ENCODE peak calls at places on chromosomes 4 and X, in nine cellular contexts. F, H, R, P, X, M, W, J and G are unnamed samples.
A peak's percentile ranks its signal among the peaks of the same experiment; 100 is the strongest.

GRCh38 chr4:185464184-185464583 is 7.3 kb downstream of the CCDC110 start:
- DNase-seq in F (no peak), H (no peak), R (peak; percentile 51), P (no peak), X (no peak), M (peak; percentile 58), W (peak; percentile 28), J (no peak), G (no peak)

GRCh38 chr4:188042191-188042590 is 46.6 kb downstream of the ZFP42 start:
- DNase-seq in F (no peak), H (no peak), R (no peak), P (no peak), X (no peak), M (no peak), W (no peak), J (no peak), G (no peak)

GRCh38 chr4:116427666-116428065 is 657.7 kb downstream of the TRAM1L1 start:
- DNase-seq in F (no peak), H (no peak), R (no peak), P (no peak), X (no peak), M (no peak), W (no peak), J (no peak), G (no peak)

GRCh38 chrX:45598841-45599240 is 398.2 kb upstream of the DIPK2B start:
- DNase-seq in F (no peak), H (no peak), R (no peak), P (no peak), X (no peak), M (no peak), W (no peak), J (peak; percentile 74), G (no peak)

GRCh38 chr4:1362046-1362445 is 15.0 kb downstream of the UVSSA start:
- DNase-seq in F (no peak), H (no peak), R (no peak), P (no peak), X (no peak), M (no peak), W (no peak), J (no peak), G (no peak)

GRCh38 chrX:101160001-101160400 is 59.6 kb upstream of the DRP2 start:
- DNase-seq in F (no peak), H (no peak), R (no peak), P (no peak), X (no peak), M (no peak), W (no peak), J (no peak), G (no peak)

GRCh38 chrX:138925330-138925729 is 213.8 kb upstream of the FGF13 start:
- DNase-seq in F (no peak), H (no peak), R (no peak), P (no peak), X (peak; percentile 22), M (no peak), W (no peak), J (peak; percentile 27), G (no peak)

GRCh38 chr4:3304831-3305609 is 12.2 kb downstream of the RGS12 start:
- DNase-seq in F (peak; percentile 76), H (peak; percentile 39), R (peak; percentile 21), P (no peak), X (peak; percentile 18), M (no peak), W (peak; percentile 39), J (peak; percentile 52), G (no peak)

GRCh38 chr4:153040677-153041076 is 104.6 kb downstream of the FHDC1 start:
- DNase-seq in F (no peak), H (no peak), R (no peak), P (no peak), X (no peak), M (no peak), W (no peak), J (no peak), G (no peak)

GRCh38 chr4:153039542-153040185 is 103.5 kb downstream of the FHDC1 start:
- DNase-seq in F (no peak), H (no peak), R (no peak), P (no peak), X (no peak), M (no peak), W (no peak), J (no peak), G (no peak)

GRCh38 chr4:153042757-153043156 is 106.6 kb downstream of the FHDC1 start:
- DNase-seq in F (no peak), H (no peak), R (no peak), P (no peak), X (no peak), M (no peak), W (no peak), J (no peak), G (no peak)

DNA sequence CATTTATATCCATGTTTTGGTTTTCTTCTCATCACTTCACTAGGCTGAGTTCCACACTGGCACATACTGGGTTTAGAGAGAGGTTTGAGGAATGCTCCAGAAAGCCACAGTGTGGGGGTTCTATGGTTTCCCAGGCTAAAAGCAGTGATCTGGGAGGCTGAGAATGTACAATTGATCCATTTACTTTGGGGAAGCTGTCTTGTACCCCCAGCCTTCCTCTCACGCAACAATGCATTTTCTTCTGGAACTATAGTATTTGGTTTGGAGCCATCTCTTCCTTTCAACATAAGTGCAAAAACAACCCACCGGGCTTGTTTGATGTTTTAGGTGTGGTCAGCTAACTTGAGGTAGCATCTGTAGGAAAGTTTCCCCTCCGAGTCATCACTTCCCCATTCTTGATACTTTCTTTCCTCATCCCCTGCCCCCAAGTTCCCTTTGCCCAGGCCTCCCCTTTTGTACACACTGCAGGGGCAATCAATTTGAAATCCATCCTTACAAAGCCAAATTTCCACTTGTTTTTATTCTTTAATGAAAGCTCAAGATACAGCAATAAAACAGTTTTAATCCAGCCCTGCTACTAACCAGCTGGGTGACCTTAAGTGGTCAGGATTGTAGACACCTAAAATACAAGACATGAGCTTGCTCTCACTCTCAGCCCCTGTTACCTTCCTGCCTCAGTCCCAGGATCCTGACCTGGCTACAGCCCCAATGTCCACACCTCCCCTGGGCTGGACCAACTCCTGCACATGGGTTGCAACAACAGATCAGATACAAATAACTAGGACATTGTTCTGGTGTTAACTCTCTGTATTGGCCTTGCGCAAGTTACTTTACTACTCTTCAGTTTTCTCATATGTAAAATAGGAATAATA is 109.2 kb downstream of the FHDC1 start:
- DNase-seq in F (no peak), H (no peak), R (no peak), P (no peak), X (no peak), M (no peak), W (no peak), J (no peak), G (no peak)
- H3K27ac ChIP-seq in F (no peak overlapping the region), H (no peak overlapping the region), R (no peak overlapping the region), P (no peak overlapping the region), X (no peak overlapping the region), M (no peak overlapping the region), W (no peak overlapping the region), J (no peak overlapping the region), G (no peak overlapping the region)

DNA sequence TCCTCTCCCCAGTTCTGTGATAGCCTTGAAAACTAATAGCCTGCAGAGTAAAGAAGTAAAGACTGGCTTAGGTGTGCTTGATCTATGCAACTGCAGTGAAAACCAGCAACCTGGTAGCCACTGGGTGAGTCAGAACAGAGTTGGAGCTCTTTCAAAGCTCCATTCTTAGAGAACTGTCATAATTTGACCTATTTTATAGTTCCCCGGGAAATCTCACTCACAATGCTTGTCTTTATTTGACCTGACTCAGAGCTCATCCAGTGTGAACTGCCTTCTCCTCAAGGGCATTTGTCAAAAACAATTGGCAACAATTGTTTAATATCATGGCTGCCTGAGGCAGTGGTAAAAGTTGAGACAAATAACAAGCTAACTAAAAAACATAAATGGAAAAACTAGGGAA is 213.0 kb upstream of the NHS start:
- DNase-seq in F (no peak), H (no peak), R (no peak), P (no peak), X (no peak), M (no peak), W (no peak), J (no peak), G (no peak)
- H3K9me3 ChIP-seq in F (peaks cover 26% of the 10 kb centered on the region), H (peaks cover 22% of the 10 kb centered on the region), R (peaks cover 27% of the 10 kb centered on the region), P (peaks cover 3% of the 10 kb centered on the region), X (no peaks in the 10 kb centered on the region), M (peaks cover 27% of the 10 kb centered on the region), W (peaks cover 6% of the 10 kb centered on the region), J (no peaks in the 10 kb centered on the region), G (peaks cover 4% of the 10 kb centered on the region)

GRCh38 chr4:119204898-119205297 is 7.6 kb upstream of the USP53 start:
- DNase-seq in F (no peak), H (no peak), R (no peak), P (no peak), X (no peak), M (no peak), W (no peak), J (no peak), G (peak; percentile 27)

GRCh38 chr4:119206178-119206577 is 6.3 kb upstream of the USP53 start:
- DNase-seq in F (no peak), H (no peak), R (no peak), P (no peak), X (no peak), M (no peak), W (no peak), J (no peak), G (no peak)

GRCh38 chr4:119205690-119206089 is 6.8 kb upstream of the USP53 start:
- DNase-seq in F (no peak), H (no peak), R (no peak), P (no peak), X (no peak), M (no peak), W (no peak), J (no peak), G (no peak)

GRCh38 chr4:119209077-119209476 is 3.4 kb upstream of the USP53 start:
- DNase-seq in F (no peak), H (no peak), R (no peak), P (no peak), X (no peak), M (no peak), W (no peak), J (peak; percentile 96), G (no peak)

DNA sequence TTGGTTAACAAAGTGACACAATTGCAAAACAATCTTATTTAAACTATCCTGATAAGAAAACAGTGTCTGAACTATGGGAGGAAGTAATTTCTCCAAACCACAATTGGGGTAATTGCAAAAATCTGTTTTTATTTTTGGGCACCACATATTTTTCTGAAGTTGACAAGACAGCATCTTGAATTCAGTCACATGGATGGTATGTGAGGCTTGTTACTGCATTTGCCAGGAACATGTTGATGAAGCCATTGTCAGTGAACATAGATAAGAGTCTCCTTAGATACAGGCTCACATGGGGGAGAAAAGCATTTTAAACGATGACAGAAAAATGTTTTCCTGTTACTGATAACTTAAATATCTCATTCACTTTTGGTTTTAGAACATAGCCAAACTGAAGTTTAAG is 5.5 kb upstream of the USP53 start:
- DNase-seq in F (no peak), H (no peak), R (no peak), P (no peak), X (no peak), M (no peak), W (no peak), J (peak; percentile 50), G (no peak)
- H3K27ac ChIP-seq in F (peak overlapping the region; percentile 65), H (no peak overlapping the region), R (no peak overlapping the region), P (no peak overlapping the region), X (peak overlapping the region; percentile 8), M (no peak overlapping the region), W (peak overlapping the region; percentile 8), J (no peak overlapping the region), G (no peak overlapping the region)

DNA sequence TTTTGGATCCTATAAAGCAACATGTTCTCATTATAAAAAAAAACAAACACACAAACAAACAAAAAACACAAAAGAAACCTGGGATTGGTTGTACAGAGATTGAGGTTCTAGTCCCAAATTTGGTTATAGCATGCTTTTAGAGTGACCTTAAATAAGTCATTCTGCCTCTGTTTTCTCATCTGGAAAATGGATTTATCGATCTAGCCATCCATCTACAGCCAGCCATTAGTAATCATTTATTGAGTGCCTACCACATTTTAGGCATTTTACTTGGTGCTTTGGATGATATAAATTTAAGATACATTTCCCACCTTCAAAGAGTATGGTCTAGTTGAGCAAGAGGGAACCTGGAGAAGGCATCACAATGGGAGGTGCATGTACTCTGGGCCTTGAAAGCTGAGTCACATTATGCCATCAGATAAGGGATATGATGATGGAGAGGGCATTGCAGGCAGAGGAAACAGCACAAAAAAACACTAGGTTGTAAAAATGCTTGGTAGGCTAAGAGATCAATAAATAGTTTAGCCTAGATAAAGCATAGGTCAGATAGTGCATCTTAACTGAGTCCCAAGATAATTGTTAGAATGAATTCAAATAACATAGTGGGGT is 91.4 kb downstream of the HEPH start:
- DNase-seq in F (no peak), H (no peak), R (no peak), P (no peak), X (no peak), M (no peak), W (no peak), J (no peak), G (no peak)
- H3K9me3 ChIP-seq in F (no peaks in the 10 kb centered on the region), H (no peaks in the 10 kb centered on the region), R (peaks cover 21% of the 10 kb centered on the region), P (no peaks in the 10 kb centered on the region), X (no peaks in the 10 kb centered on the region), M (no peaks in the 10 kb centered on the region), W (no peaks in the 10 kb centered on the region), J (no peaks in the 10 kb centered on the region), G (no peaks in the 10 kb centered on the region)